ENCODE peak calls at places on chromosomes 11 and 22, in nine cellular contexts. L is AG20443; N is stimulated activated CD4-positive, alpha-beta T cell treated with anti-CD3 and anti-CD28 coated beads, TNF-alpha, amount 100 ng/mL, for 1 hour; I is mucosa of gallbladder; V is NCI-H2029; Q is brain microvascular endothelial cell; M is globus pallidus; R is NCI-H774; O is Right ventricle myocardium inferior. Z is an unnamed sample.

GRCh38 chr11:36417154-36417553 is 92.9 kb downstream of the TRAF6 start:
- DNase-seq in R (no peak), I (no peak), Q (no peak), V (no peak), M (no peak), O (no peak), N (no peak), L (no peak), Z (no peak)

GRCh38 chr11:83864412-83865057 is 578.4 kb upstream of the CCDC90B start:
- DNase-seq in I (no peak), L (no peak), Q (no peak), O (no peak), V (no peak), M (no peak), R (peak), N (no peak), Z (no peak)

GRCh38 chr11:102840018-102840417 is 3.4 kb downstream of the MMP3 start:
- DNase-seq in N (no peak), O (no peak), L (no peak), V (no peak), I (no peak), Q (no peak), R (no peak), M (no peak), Z (no peak)

GRCh38 chr11:13008625-13009475 is at the start of gene RASSF10:
- DNase-seq in V (peak), L (peak), R (peak), N (no peak), Q (no peak), O (no peak), M (peak), I (peak), Z (no peak)

GRCh38 chr11:74671520-74672196 is 59.6 kb downstream of the CHRDL2 start:
- DNase-seq in N (no peak), O (no peak), Q (peak), R (no peak), L (peak), M (no peak), I (no peak), V (peak), Z (no peak)

GRCh38 chr22:21590809-21591641 is 23.5 kb downstream of the UBE2L3 start:
- DNase-seq in L (no peak), I (no peak), Q (no peak), R (no peak), M (no peak), O (no peak), N (no peak), V (no peak), Z (no peak)

GRCh38 chr22:44209343-44209742 is 28.6 kb downstream of the PARVG start:
- DNase-seq in M (no peak), V (no peak), Q (no peak), O (no peak), I (no peak), N (no peak), R (no peak), L (no peak), Z (no peak)

GRCh38 chr11:69417211-69418085 is 64.0 kb upstream of the LINC01488 start:
- DNase-seq in M (no peak), R (no peak), N (no peak), L (no peak), O (no peak), V (no peak), Q (no peak), I (no peak), Z (no peak)

GRCh38 chr11:60871378-60872061 is 4.2 kb downstream of the ZP1 start:
- DNase-seq in R (no peak), O (no peak), V (no peak), N (no peak), Q (peak), L (peak), I (no peak), M (no peak), Z (no peak)

GRCh38 chr22:28801845-28802594 is 1.7 kb upstream of the XBP1 start:
- DNase-seq in L (no peak), M (no peak), Q (no peak), V (no peak), O (no peak), I (peak), N (no peak), R (no peak), Z (peak)

GRCh38 chr11:120667281-120667680 is 155.7 kb downstream of the GRIK4 start:
- DNase-seq in L (peak), M (no peak), Q (no peak), I (no peak), R (no peak), V (no peak), N (no peak), O (no peak), Z (no peak)

GRCh38 chr22:29693671-29694070 is 26.1 kb upstream of the CABP7 start:
- DNase-seq in O (no peak), R (no peak), Q (no peak), V (no peak), M (no peak), I (no peak), L (no peak), N (no peak), Z (no peak)

GRCh38 chr11:48096588-48097525 is 116.5 kb downstream of the PTPRJ start:
- DNase-seq in R (no peak), Q (no peak), L (no peak), V (no peak), M (no peak), I (no peak), O (no peak), N (no peak), Z (peak)

GRCh38 chr11:48088682-48089050 is 108.3 kb downstream of the PTPRJ start:
- DNase-seq in I (no peak), Q (no peak), N (no peak), R (peak), V (peak), M (no peak), O (no peak), L (no peak), Z (no peak)

GRCh38 chr11:123264431-123264780 is 69.4 kb upstream of the CLMP start:
- DNase-seq in N (no peak), O (no peak), V (no peak), L (no peak), Q (no peak), I (no peak), R (no peak), M (no peak), Z (no peak)

GRCh38 chr11:61919841-61920631 is 2.7 kb upstream of the RAB3IL1 start:
- DNase-seq in R (no peak), O (no peak), Q (no peak), V (no peak), I (peak), L (peak), N (no peak), M (no peak), Z (no peak)

GRCh38 chr11:31817054-31817620 is 6.0 kb upstream of the PAX6 start:
- DNase-seq in Q (no peak), N (no peak), R (no peak), M (no peak), I (no peak), V (no peak), L (no peak), O (no peak), Z (no peak)

GRCh38 chr11:72703281-72704008 is 29.2 kb upstream of the PDE2A start:
- DNase-seq in I (peak), Q (peak), M (no peak), V (no peak), L (peak), N (no peak), O (peak), R (no peak), Z (no peak)

GRCh38 chr22:39244073-39244495 is 698 bp downstream of the PDGFB start:
- DNase-seq in Q (no peak), M (no peak), I (no peak), R (no peak), O (no peak), N (no peak), V (no peak), L (no peak), Z (no peak)